ENCODE peak calls at places on chromosomes 16 and 17, in five cellular contexts. One of them, this sample, is unnamed.

GRCh38 chr17:7716299-7716886 is 1.2 kb upstream of the DNAH2 start:
- DNase-seq in tibial artery: no peak
- DNase-seq in IMR-90: no peak
- DNase-seq in left ventricle myocardium inferior: no peak
- DNase-seq in stomach: no peak
- DNase-seq in this sample: no peak

GRCh38 chr16:64225696-64226095 is 896.2 kb downstream of the CDH11 start:
- DNase-seq in tibial artery: no peak
- DNase-seq in IMR-90: peak
- DNase-seq in left ventricle myocardium inferior: no peak
- DNase-seq in stomach: no peak
- DNase-seq in this sample: no peak

GRCh38 chr16:25174285-25174684 is 42.5 kb upstream of the AQP8 start:
- DNase-seq in tibial artery: no peak
- DNase-seq in IMR-90: no peak
- DNase-seq in left ventricle myocardium inferior: no peak
- DNase-seq in stomach: no peak
- DNase-seq in this sample: no peak

GRCh38 chr16:14364112-14364385 is 266.0 kb downstream of the PARN start:
- DNase-seq in tibial artery: no peak
- DNase-seq in IMR-90: no peak
- DNase-seq in left ventricle myocardium inferior: no peak
- DNase-seq in stomach: no peak
- DNase-seq in this sample: no peak

GRCh38 chr16:3046506-3047386 is at the start of gene MMP25:
- DNase-seq in tibial artery: no peak
- DNase-seq in IMR-90: no peak
- DNase-seq in left ventricle myocardium inferior: no peak
- DNase-seq in stomach: no peak
- DNase-seq in this sample: no peak

GRCh38 chr16:50677351-50677750 is 3.8 kb downstream of the SNX20 start:
- DNase-seq in tibial artery: peak
- DNase-seq in IMR-90: no peak
- DNase-seq in left ventricle myocardium inferior: no peak
- DNase-seq in stomach: no peak
- DNase-seq in this sample: no peak

GRCh38 chr17:35666070-35666469 is 65.4 kb upstream of the RASL10B start:
- DNase-seq in tibial artery: no peak
- DNase-seq in IMR-90: peak
- DNase-seq in left ventricle myocardium inferior: no peak
- DNase-seq in stomach: no peak
- DNase-seq in this sample: no peak

GRCh38 chr17:48453447-48453846 is 23.4 kb upstream of the SKAP1 start:
- DNase-seq in tibial artery: no peak
- DNase-seq in IMR-90: no peak
- DNase-seq in left ventricle myocardium inferior: no peak
- DNase-seq in stomach: no peak
- DNase-seq in this sample: no peak

GRCh38 chr16:49011807-49012345 is 269.8 kb downstream of the CBLN1 start:
- DNase-seq in tibial artery: no peak
- DNase-seq in IMR-90: no peak
- DNase-seq in left ventricle myocardium inferior: no peak
- DNase-seq in stomach: no peak
- DNase-seq in this sample: no peak

GRCh38 chr17:49898547-49899490 is 51.0 kb upstream of the TAC4 start:
- DNase-seq in tibial artery: no peak
- DNase-seq in IMR-90: no peak
- DNase-seq in left ventricle myocardium inferior: no peak
- DNase-seq in stomach: no peak
- DNase-seq in this sample: no peak

GRCh38 chr16:61228371-61228770 is 807.9 kb downstream of the CDH8 start:
- DNase-seq in tibial artery: no peak
- DNase-seq in IMR-90: no peak
- DNase-seq in left ventricle myocardium inferior: no peak
- DNase-seq in stomach: no peak
- DNase-seq in this sample: no peak

GRCh38 chr16:2054543-2055245 is 6.9 kb downstream of the TSC2 start:
- DNase-seq in tibial artery: no peak
- DNase-seq in IMR-90: no peak
- DNase-seq in left ventricle myocardium inferior: no peak
- DNase-seq in stomach: peak
- DNase-seq in this sample: no peak

GRCh38 chr16:1326380-1326779 is 7.1 kb upstream of the BAIAP3 start:
- DNase-seq in tibial artery: no peak
- DNase-seq in IMR-90: no peak
- DNase-seq in left ventricle myocardium inferior: no peak
- DNase-seq in stomach: no peak
- DNase-seq in this sample: no peak

GRCh38 chr17:61486135-61487120 is 34.2 kb downstream of the TBX4 start:
- DNase-seq in tibial artery: no peak
- DNase-seq in IMR-90: no peak
- DNase-seq in left ventricle myocardium inferior: no peak
- DNase-seq in stomach: peak
- DNase-seq in this sample: no peak

GRCh38 chr16:58118801-58119508 is 10.2 kb downstream of the CFAP20 start:
- DNase-seq in tibial artery: no peak
- DNase-seq in IMR-90: peak
- DNase-seq in left ventricle myocardium inferior: no peak
- DNase-seq in stomach: no peak
- DNase-seq in this sample: no peak

GRCh38 chr17:42282478-42283080 is 5.7 kb upstream of the STAT5A start:
- DNase-seq in tibial artery: no peak
- DNase-seq in IMR-90: no peak
- DNase-seq in left ventricle myocardium inferior: no peak
- DNase-seq in stomach: peak
- DNase-seq in this sample: no peak

GRCh38 chr17:5329784-5330557 is 47.9 kb downstream of the RABEP1 start:
- DNase-seq in tibial artery: no peak
- DNase-seq in IMR-90: peak
- DNase-seq in left ventricle myocardium inferior: no peak
- DNase-seq in stomach: no peak
- DNase-seq in this sample: no peak

GRCh38 chr16:64543401-64543800 is 578.5 kb downstream of the CDH11 start:
- DNase-seq in tibial artery: no peak
- DNase-seq in IMR-90: no peak
- DNase-seq in left ventricle myocardium inferior: no peak
- DNase-seq in stomach: no peak
- DNase-seq in this sample: no peak

GRCh38 chr16:78045865-78046581 is 23.7 kb downstream of the CLEC3A start:
- DNase-seq in tibial artery: peak
- DNase-seq in IMR-90: peak
- DNase-seq in left ventricle myocardium inferior: peak
- DNase-seq in stomach: peak
- DNase-seq in this sample: peak

GRCh38 chr16:87958632-87959031 is 7.4 kb downstream of the BANP start:
- DNase-seq in tibial artery: no peak
- DNase-seq in IMR-90: no peak
- DNase-seq in left ventricle myocardium inferior: no peak
- DNase-seq in stomach: no peak
- DNase-seq in this sample: no peak

GRCh38 chr16:35193956-35194355 is 1734.5 kb downstream of the TP53TG3F start:
- DNase-seq in tibial artery: no peak
- DNase-seq in IMR-90: no peak
- DNase-seq in left ventricle myocardium inferior: no peak
- DNase-seq in stomach: no peak
- DNase-seq in this sample: no peak

GRCh38 chr17:63191610-63192009 is 225.6 kb downstream of the TANC2 start:
- DNase-seq in tibial artery: no peak
- DNase-seq in IMR-90: no peak
- DNase-seq in left ventricle myocardium inferior: peak
- DNase-seq in stomach: no peak
- DNase-seq in this sample: no peak

GRCh38 chr17:17061516-17061915 is 19.3 kb downstream of the MPRIP start:
- DNase-seq in tibial artery: peak
- DNase-seq in IMR-90: no peak
- DNase-seq in left ventricle myocardium inferior: no peak
- DNase-seq in stomach: no peak
- DNase-seq in this sample: no peak

GRCh38 chr16:11361751-11362742 is 16.8 kb downstream of the RMI2 start:
- DNase-seq in tibial artery: no peak
- DNase-seq in IMR-90: no peak
- DNase-seq in left ventricle myocardium inferior: no peak
- DNase-seq in stomach: no peak
- DNase-seq in this sample: no peak

GRCh38 chr17:60311186-60311585 is 80.7 kb downstream of the USP32 start:
- DNase-seq in tibial artery: no peak
- DNase-seq in IMR-90: peak
- DNase-seq in left ventricle myocardium inferior: no peak
- DNase-seq in stomach: no peak
- DNase-seq in this sample: no peak

GRCh38 chr16:7236824-7237410 is 95.7 kb upstream of the RBFOX1 start:
- DNase-seq in tibial artery: no peak
- DNase-seq in IMR-90: no peak
- DNase-seq in left ventricle myocardium inferior: no peak
- DNase-seq in stomach: no peak
- DNase-seq in this sample: no peak

GRCh38 chr17:41824086-41824485 is 11.3 kb downstream of the FKBP10 start:
- DNase-seq in tibial artery: no peak
- DNase-seq in IMR-90: no peak
- DNase-seq in left ventricle myocardium inferior: no peak
- DNase-seq in stomach: no peak
- DNase-seq in this sample: no peak

GRCh38 chr16:24699151-24699723 is 30.2 kb upstream of the TNRC6A start:
- DNase-seq in tibial artery: no peak
- DNase-seq in IMR-90: no peak
- DNase-seq in left ventricle myocardium inferior: no peak
- DNase-seq in stomach: no peak
- DNase-seq in this sample: no peak

GRCh38 chr16:57500578-57501111 is 14.4 kb upstream of the DOK4 start:
- DNase-seq in tibial artery: no peak
- DNase-seq in IMR-90: no peak
- DNase-seq in left ventricle myocardium inferior: peak
- DNase-seq in stomach: no peak
- DNase-seq in this sample: no peak

GRCh38 chr16:3095869-3096268 is 3.2 kb downstream of the ZSCAN10 start:
- DNase-seq in tibial artery: no peak
- DNase-seq in IMR-90: no peak
- DNase-seq in left ventricle myocardium inferior: no peak
- DNase-seq in stomach: no peak
- DNase-seq in this sample: no peak

GRCh38 chr16:73046484-73047214 is 1.3 kb downstream of the ZFHX3 start:
- DNase-seq in tibial artery: no peak
- DNase-seq in IMR-90: no peak
- DNase-seq in left ventricle myocardium inferior: no peak
- DNase-seq in stomach: no peak
- DNase-seq in this sample: no peak

GRCh38 chr16:85395207-85395912 is 217.8 kb upstream of the GSE1 start:
- DNase-seq in tibial artery: peak
- DNase-seq in IMR-90: peak
- DNase-seq in left ventricle myocardium inferior: peak
- DNase-seq in stomach: peak
- DNase-seq in this sample: peak

GRCh38 chr17:81416612-81417011 is 21.4 kb downstream of the BAHCC1 start:
- DNase-seq in tibial artery: no peak
- DNase-seq in IMR-90: no peak
- DNase-seq in left ventricle myocardium inferior: no peak
- DNase-seq in stomach: no peak
- DNase-seq in this sample: no peak

GRCh38 chr16:77169650-77170236 is 21.2 kb upstream of the MON1B start:
- DNase-seq in tibial artery: no peak
- DNase-seq in IMR-90: peak
- DNase-seq in left ventricle myocardium inferior: no peak
- DNase-seq in stomach: peak
- DNase-seq in this sample: peak

DNA sequence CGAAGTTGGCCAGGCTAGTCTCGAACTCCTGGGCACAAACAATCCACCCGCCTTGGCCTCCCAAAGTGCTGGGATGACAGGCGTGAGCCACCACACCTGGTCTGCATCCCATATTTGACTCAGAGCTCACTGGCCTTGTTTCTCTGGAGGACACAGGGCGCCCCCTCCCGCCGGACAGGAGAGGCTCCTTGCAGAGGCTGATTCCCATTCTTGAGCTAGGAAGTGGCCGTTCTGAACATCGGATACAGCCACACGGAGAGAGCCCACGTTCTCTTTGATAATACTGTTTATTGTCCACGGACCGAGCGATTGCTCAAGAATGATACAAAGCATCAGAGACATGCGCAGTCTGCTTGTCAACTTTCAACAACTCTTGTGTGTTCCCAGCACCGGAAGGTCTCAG is 12.1 kb upstream of the USP36 start:
- DNase-seq in tibial artery: no peak
- DNase-seq in IMR-90: peak
- DNase-seq in left ventricle myocardium inferior: no peak
- DNase-seq in stomach: peak
- DNase-seq in this sample: no peak
- TF ChIP-seq CTCF in tibial artery: no peak
- TF ChIP-seq CTCF in IMR-90: peak
- TF ChIP-seq CTCF in left ventricle myocardium inferior: peak
- TF ChIP-seq CTCF in stomach: no peak
- TF ChIP-seq CTCF in this sample: no peak

DNA sequence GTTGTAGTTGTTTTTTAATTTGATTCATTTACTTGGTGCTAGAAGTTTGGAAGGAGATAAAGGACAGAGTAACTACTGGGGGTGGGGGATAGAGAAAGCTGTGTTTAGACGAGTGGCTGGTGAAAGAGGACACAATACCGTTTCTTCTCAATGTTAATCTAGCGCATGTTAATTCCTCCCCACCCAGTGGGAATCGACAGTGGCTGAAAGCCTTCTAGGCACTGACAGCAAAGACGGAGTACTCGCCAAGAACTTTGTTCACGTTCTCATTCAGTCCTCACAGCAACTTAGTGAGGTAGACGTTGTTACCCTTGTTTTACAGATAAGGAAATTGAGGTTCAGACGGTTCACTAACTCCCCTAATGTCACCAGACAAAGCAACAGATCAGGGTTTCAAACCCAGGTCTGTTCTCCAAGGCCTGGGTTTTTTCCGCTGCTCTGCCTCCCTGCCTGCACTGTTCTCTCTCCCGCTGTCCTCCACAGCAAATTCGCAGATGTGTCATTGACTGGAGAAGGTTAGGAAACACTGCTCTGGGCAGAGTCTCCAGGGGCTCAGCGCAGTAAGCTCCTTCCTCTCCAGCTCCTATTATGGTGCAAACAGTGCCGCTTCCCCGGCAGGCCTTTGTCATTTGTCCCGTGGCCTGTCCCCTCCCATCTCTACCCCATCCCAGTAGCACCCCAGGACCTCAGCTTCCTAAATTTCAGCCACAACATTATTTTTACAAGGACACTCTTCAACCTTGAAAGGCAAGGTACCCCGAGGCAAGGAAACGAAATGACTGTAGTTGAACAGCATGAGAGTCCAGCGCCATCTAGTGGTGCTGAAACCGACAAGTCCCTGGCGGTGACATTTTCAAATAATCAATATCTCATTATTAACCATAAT is 16.9 kb downstream of the MRPS23 start:
- DNase-seq in tibial artery: peak
- DNase-seq in IMR-90: peak
- DNase-seq in left ventricle myocardium inferior: peak
- DNase-seq in stomach: peak
- DNase-seq in this sample: peak
- H3K4me3 ChIP-seq in tibial artery: peak
- H3K4me3 ChIP-seq in IMR-90: peak
- H3K4me3 ChIP-seq in left ventricle myocardium inferior: peak
- H3K4me3 ChIP-seq in stomach: peak
- H3K4me3 ChIP-seq in this sample: peak

GRCh38 chr16:67246945-67247697 is at the start of gene FHOD1:
- DNase-seq in tibial artery: peak
- DNase-seq in IMR-90: peak
- DNase-seq in left ventricle myocardium inferior: peak
- DNase-seq in stomach: peak
- DNase-seq in this sample: peak
- TF ChIP-seq CTCF in tibial artery: no peak
- TF ChIP-seq CTCF in IMR-90: no peak
- TF ChIP-seq CTCF in left ventricle myocardium inferior: no peak
- TF ChIP-seq CTCF in stomach: no peak
- TF ChIP-seq CTCF in this sample: no peak

GRCh38 chr16:30186782-30187555 is 3.6 kb downstream of the CORO1A start:
- DNase-seq in tibial artery: peak
- DNase-seq in IMR-90: no peak
- DNase-seq in left ventricle myocardium inferior: peak
- DNase-seq in stomach: peak
- DNase-seq in this sample: peak
- H3K4me3 ChIP-seq in tibial artery: no peak
- H3K4me3 ChIP-seq in IMR-90: no peak
- H3K4me3 ChIP-seq in left ventricle myocardium inferior: peak
- H3K4me3 ChIP-seq in stomach: no peak
- H3K4me3 ChIP-seq in this sample: no peak